ENCODE peak calls at places on chromosomes 4 and X, in six cellular contexts. One of them, this sample, is unnamed.

GRCh38 chrX:68175569-68175968 is 257.7 kb downstream of the OPHN1 start:
- DNase-seq in ovary: no peak
- DNase-seq in stomach: no peak
- DNase-seq in IMR-90: peak
- DNase-seq in right lobe of liver: no peak
- DNase-seq in GM12878: no peak
- DNase-seq in this sample: no peak

GRCh38 chr4:6917445-6918241 is 8.0 kb downstream of the TBC1D14 start:
- DNase-seq in ovary: peak
- DNase-seq in stomach: peak
- DNase-seq in IMR-90: no peak
- DNase-seq in right lobe of liver: peak
- DNase-seq in GM12878: no peak
- DNase-seq in this sample: peak

GRCh38 chrX:132967049-132967448 is 8.6 kb upstream of the HS6ST2 start:
- DNase-seq in ovary: no peak
- DNase-seq in stomach: no peak
- DNase-seq in IMR-90: no peak
- DNase-seq in right lobe of liver: no peak
- DNase-seq in GM12878: no peak
- DNase-seq in this sample: no peak

GRCh38 chr4:62548108-62548524 is 1348.0 kb downstream of the ADGRL3 start:
- DNase-seq in ovary: no peak
- DNase-seq in stomach: no peak
- DNase-seq in IMR-90: no peak
- DNase-seq in right lobe of liver: no peak
- DNase-seq in GM12878: no peak
- DNase-seq in this sample: peak

GRCh38 chr4:96913437-96914075 is 1073.7 kb downstream of the PDHA2 start:
- DNase-seq in ovary: no peak
- DNase-seq in stomach: no peak
- DNase-seq in IMR-90: no peak
- DNase-seq in right lobe of liver: no peak
- DNase-seq in GM12878: no peak
- DNase-seq in this sample: no peak

GRCh38 chr4:157045507-157046127 is 30.3 kb upstream of the GLRB start:
- DNase-seq in ovary: peak
- DNase-seq in stomach: no peak
- DNase-seq in IMR-90: peak
- DNase-seq in right lobe of liver: no peak
- DNase-seq in GM12878: no peak
- DNase-seq in this sample: peak

GRCh38 chr4:83546796-83547195 is 10.9 kb downstream of the GPAT3 start:
- DNase-seq in ovary: no peak
- DNase-seq in stomach: no peak
- DNase-seq in IMR-90: no peak
- DNase-seq in right lobe of liver: no peak
- DNase-seq in GM12878: no peak
- DNase-seq in this sample: no peak

GRCh38 chrX:128458888-128459287 is 406.7 kb upstream of the ACTRT1 start:
- DNase-seq in ovary: no peak
- DNase-seq in stomach: no peak
- DNase-seq in IMR-90: peak
- DNase-seq in right lobe of liver: no peak
- DNase-seq in GM12878: no peak
- DNase-seq in this sample: no peak

GRCh38 chr4:8745036-8745827 is 126.4 kb downstream of the HMX1 start:
- DNase-seq in ovary: no peak
- DNase-seq in stomach: no peak
- DNase-seq in IMR-90: no peak
- DNase-seq in right lobe of liver: peak
- DNase-seq in GM12878: no peak
- DNase-seq in this sample: no peak

GRCh38 chr4:150336676-150337412 is 245.1 kb upstream of the MAB21L2 start:
- DNase-seq in ovary: no peak
- DNase-seq in stomach: no peak
- DNase-seq in IMR-90: no peak
- DNase-seq in right lobe of liver: no peak
- DNase-seq in GM12878: no peak
- DNase-seq in this sample: no peak

GRCh38 chrX:67555578-67556203 is 11.9 kb downstream of the AR start:
- DNase-seq in ovary: no peak
- DNase-seq in stomach: peak
- DNase-seq in IMR-90: peak
- DNase-seq in right lobe of liver: peak
- DNase-seq in GM12878: no peak
- DNase-seq in this sample: peak

GRCh38 chr4:127995776-127996175 is 30.6 kb downstream of the ABHD18 start:
- DNase-seq in ovary: no peak
- DNase-seq in stomach: no peak
- DNase-seq in IMR-90: peak
- DNase-seq in right lobe of liver: no peak
- DNase-seq in GM12878: no peak
- DNase-seq in this sample: no peak

GRCh38 chr4:116387942-116388474 is 697.4 kb downstream of the TRAM1L1 start:
- DNase-seq in ovary: no peak
- DNase-seq in stomach: no peak
- DNase-seq in IMR-90: no peak
- DNase-seq in right lobe of liver: no peak
- DNase-seq in GM12878: no peak
- DNase-seq in this sample: no peak

GRCh38 chrX:129953334-129953648 is 29.1 kb upstream of the BCORL1 start:
- DNase-seq in ovary: no peak
- DNase-seq in stomach: no peak
- DNase-seq in IMR-90: no peak
- DNase-seq in right lobe of liver: no peak
- DNase-seq in GM12878: no peak
- DNase-seq in this sample: no peak

GRCh38 chr4:6445403-6446129 is 26.8 kb downstream of the PPP2R2C start:
- DNase-seq in ovary: no peak
- DNase-seq in stomach: no peak
- DNase-seq in IMR-90: no peak
- DNase-seq in right lobe of liver: no peak
- DNase-seq in GM12878: no peak
- DNase-seq in this sample: no peak

GRCh38 chrX:146477341-146477740 is 332.2 kb upstream of the CXorf51B start:
- DNase-seq in ovary: no peak
- DNase-seq in stomach: no peak
- DNase-seq in IMR-90: no peak
- DNase-seq in right lobe of liver: no peak
- DNase-seq in GM12878: no peak
- DNase-seq in this sample: no peak

GRCh38 chrX:67347145-67347544 is 196.7 kb upstream of the AR start:
- DNase-seq in ovary: no peak
- DNase-seq in stomach: no peak
- DNase-seq in IMR-90: no peak
- DNase-seq in right lobe of liver: no peak
- DNase-seq in GM12878: no peak
- DNase-seq in this sample: no peak

GRCh38 chr4:189049682-189050081 is 891.0 kb upstream of the FRG1 start:
- DNase-seq in ovary: no peak
- DNase-seq in stomach: no peak
- DNase-seq in IMR-90: no peak
- DNase-seq in right lobe of liver: no peak
- DNase-seq in GM12878: no peak
- DNase-seq in this sample: no peak

GRCh38 chr4:2482693-2483092 is 13.8 kb downstream of the RNF4 start:
- DNase-seq in ovary: peak
- DNase-seq in stomach: no peak
- DNase-seq in IMR-90: peak
- DNase-seq in right lobe of liver: no peak
- DNase-seq in GM12878: peak
- DNase-seq in this sample: peak

GRCh38 chrX:106973433-106974149 is 26.4 kb downstream of the MORC4 start:
- DNase-seq in ovary: no peak
- DNase-seq in stomach: no peak
- DNase-seq in IMR-90: peak
- DNase-seq in right lobe of liver: no peak
- DNase-seq in GM12878: no peak
- DNase-seq in this sample: no peak

GRCh38 chrX:136405126-136405525 is 82.6 kb upstream of the BRS3 start:
- DNase-seq in ovary: no peak
- DNase-seq in stomach: no peak
- DNase-seq in IMR-90: no peak
- DNase-seq in right lobe of liver: no peak
- DNase-seq in GM12878: no peak
- DNase-seq in this sample: no peak

GRCh38 chr4:107757860-107758476 is 37.9 kb upstream of the PAPSS1 start:
- DNase-seq in ovary: no peak
- DNase-seq in stomach: no peak
- DNase-seq in IMR-90: peak
- DNase-seq in right lobe of liver: no peak
- DNase-seq in GM12878: no peak
- DNase-seq in this sample: no peak

GRCh38 chr4:179624768-179625181 is 2182.5 kb upstream of the AGA start:
- DNase-seq in ovary: no peak
- DNase-seq in stomach: peak
- DNase-seq in IMR-90: peak
- DNase-seq in right lobe of liver: no peak
- DNase-seq in GM12878: no peak
- DNase-seq in this sample: no peak

GRCh38 chr4:179626687-179627086 is 2184.4 kb upstream of the AGA start:
- DNase-seq in ovary: no peak
- DNase-seq in stomach: no peak
- DNase-seq in IMR-90: no peak
- DNase-seq in right lobe of liver: no peak
- DNase-seq in GM12878: no peak
- DNase-seq in this sample: no peak

DNA sequence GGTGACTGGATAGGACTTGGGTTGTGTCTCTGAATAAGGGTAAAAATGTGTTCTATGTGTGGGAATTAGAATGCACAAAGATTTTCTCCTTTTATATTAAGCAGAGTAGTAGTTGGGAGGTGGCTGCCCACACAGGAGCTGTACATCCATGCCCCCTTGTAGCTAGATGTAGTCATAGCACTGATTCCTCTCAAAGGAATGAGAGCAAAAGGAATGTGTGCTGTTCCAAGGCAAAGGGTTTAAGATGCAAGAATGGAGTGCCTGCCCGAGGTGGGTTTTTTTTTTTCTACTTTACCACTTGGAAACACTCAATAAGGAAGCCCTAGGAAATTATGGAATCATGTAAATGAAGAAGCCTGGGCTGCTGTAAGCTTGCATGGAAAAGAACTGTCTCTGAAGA is 2183.2 kb upstream of the AGA start:
- DNase-seq in ovary: no peak
- DNase-seq in stomach: no peak
- DNase-seq in IMR-90: peak
- DNase-seq in right lobe of liver: no peak
- DNase-seq in GM12878: no peak
- DNase-seq in this sample: no peak
- H3K27ac ChIP-seq in ovary: no peak
- H3K27ac ChIP-seq in stomach: no peak
- H3K27ac ChIP-seq in IMR-90: peak
- H3K27ac ChIP-seq in right lobe of liver: no peak
- H3K27ac ChIP-seq in GM12878: no peak
- H3K27ac ChIP-seq in this sample: no peak

GRCh38 chr4:76489799-76490176 is 54.8 kb downstream of the SHROOM3 start:
- DNase-seq in ovary: no peak
- DNase-seq in stomach: no peak
- DNase-seq in IMR-90: no peak
- DNase-seq in right lobe of liver: no peak
- DNase-seq in GM12878: no peak
- DNase-seq in this sample: peak

GRCh38 chr4:76486588-76487276 is 51.7 kb downstream of the SHROOM3 start:
- DNase-seq in ovary: no peak
- DNase-seq in stomach: no peak
- DNase-seq in IMR-90: no peak
- DNase-seq in right lobe of liver: no peak
- DNase-seq in GM12878: no peak
- DNase-seq in this sample: no peak

GRCh38 chr4:76484654-76485053 is 49.6 kb downstream of the SHROOM3 start:
- DNase-seq in ovary: no peak
- DNase-seq in stomach: no peak
- DNase-seq in IMR-90: no peak
- DNase-seq in right lobe of liver: no peak
- DNase-seq in GM12878: no peak
- DNase-seq in this sample: no peak

GRCh38 chr4:76485450-76485849 is 50.4 kb downstream of the SHROOM3 start:
- DNase-seq in ovary: no peak
- DNase-seq in stomach: peak
- DNase-seq in IMR-90: no peak
- DNase-seq in right lobe of liver: no peak
- DNase-seq in GM12878: no peak
- DNase-seq in this sample: no peak

DNA sequence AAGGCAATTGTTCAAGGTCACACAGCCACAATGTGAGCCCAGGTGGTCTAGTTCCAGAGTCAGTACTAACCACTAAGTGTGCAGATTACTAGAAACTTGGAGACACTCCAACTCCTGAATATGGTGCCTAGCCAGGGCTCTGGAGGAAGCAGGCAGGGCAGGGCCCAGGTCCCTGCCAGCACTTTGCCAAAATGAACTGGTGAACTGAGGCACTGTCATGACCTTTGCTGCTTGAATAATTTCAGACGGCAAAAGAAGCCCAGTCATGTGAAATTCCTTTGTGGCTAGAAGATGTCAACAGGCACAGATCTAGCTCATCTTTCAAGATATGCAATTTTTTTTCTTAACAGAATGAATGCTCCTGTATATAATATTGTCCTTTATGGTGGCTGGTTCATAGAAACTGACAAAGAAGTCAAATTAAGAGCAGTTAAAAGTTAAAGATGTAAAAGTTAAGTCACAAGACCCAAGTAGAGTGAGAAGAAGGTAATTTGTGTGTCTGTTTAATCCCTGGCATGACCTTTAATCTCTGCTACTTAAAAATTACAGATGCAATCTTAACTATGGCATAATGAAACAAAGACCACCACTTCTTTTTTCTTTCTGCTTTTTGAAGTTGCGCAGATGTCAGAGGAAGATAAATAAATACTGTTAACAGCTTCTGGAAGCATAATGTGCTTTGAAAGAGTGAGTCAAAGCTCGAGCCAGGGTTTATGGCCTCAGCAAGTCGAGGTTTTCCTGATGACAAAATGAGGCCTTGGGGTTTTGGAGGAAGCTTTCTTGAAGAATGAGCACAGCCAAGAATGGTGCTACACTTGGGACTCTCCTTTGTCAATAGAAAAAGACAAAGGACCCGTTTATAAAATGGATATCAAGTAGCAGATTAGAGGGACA is 54.1 kb downstream of the SHROOM3 start:
- DNase-seq in ovary: no peak
- DNase-seq in stomach: no peak
- DNase-seq in IMR-90: peak
- DNase-seq in right lobe of liver: no peak
- DNase-seq in GM12878: no peak
- DNase-seq in this sample: no peak
- TF ChIP-seq POLR2A in ovary: no peak
- TF ChIP-seq POLR2A in stomach: no peak
- TF ChIP-seq POLR2A in IMR-90: no peak
- TF ChIP-seq POLR2A in right lobe of liver: no peak
- TF ChIP-seq POLR2A in GM12878: no peak
- TF ChIP-seq POLR2A in this sample: no peak

GRCh38 chr4:134470544-134470943 is 269.0 kb upstream of the PABPC4L start:
- DNase-seq in ovary: no peak
- DNase-seq in stomach: peak
- DNase-seq in IMR-90: no peak
- DNase-seq in right lobe of liver: no peak
- DNase-seq in GM12878: no peak
- DNase-seq in this sample: peak
- TF ChIP-seq CTCF in ovary: no peak
- TF ChIP-seq CTCF in stomach: no peak
- TF ChIP-seq CTCF in IMR-90: no peak
- TF ChIP-seq CTCF in right lobe of liver: peak
- TF ChIP-seq CTCF in GM12878: peak
- TF ChIP-seq CTCF in this sample: no peak

GRCh38 chr4:80587861-80588385 is 252.4 kb downstream of the CFAP299 start:
- DNase-seq in ovary: no peak
- DNase-seq in stomach: no peak
- DNase-seq in IMR-90: no peak
- DNase-seq in right lobe of liver: no peak
- DNase-seq in GM12878: no peak
- DNase-seq in this sample: no peak
- H3K27ac ChIP-seq in ovary: no peak
- H3K27ac ChIP-seq in stomach: no peak
- H3K27ac ChIP-seq in IMR-90: no peak
- H3K27ac ChIP-seq in right lobe of liver: no peak
- H3K27ac ChIP-seq in GM12878: no peak
- H3K27ac ChIP-seq in this sample: no peak